ENCODE peak calls at places on chromosomes 3 and 15, in ten cellular contexts. G, L, Q, T, J, O, M, W, I and V are unnamed samples.

GRCh38 chr3:195135921-195136320 is 135.0 kb downstream of the XXYLT1 start:
- DNase-seq in G (no peak), L (no peak), W (no peak), I (no peak), Q (no peak), T (no peak), M (no peak), O (no peak), J (no peak), V (no peak)

GRCh38 chr3:40780341-40780800 is 255.6 kb downstream of the ZNF621 start:
- DNase-seq in W (no peak), I (peak; percentile 85), M (peak; percentile 75), O (no peak), G (peak; percentile 71), L (no peak), Q (peak; percentile 78), T (peak; percentile 4), J (peak; percentile 92), V (peak; percentile 81)

GRCh38 chr3:86942191-86942590 is 48.8 kb downstream of the VGLL3 start:
- DNase-seq in O (no peak), J (no peak), T (no peak), M (no peak), Q (no peak), G (no peak), I (no peak), W (no peak), L (no peak), V (no peak)

GRCh38 chr3:87793322-87793877 is 265.4 kb downstream of the CGGBP1 start:
- DNase-seq in M (no peak), J (no peak), L (no peak), T (no peak), O (no peak), W (no peak), Q (no peak), G (no peak), I (no peak), V (no peak)

GRCh38 chr3:150447084-150447483 is 39.0 kb downstream of the TSC22D2 start:
- DNase-seq in O (peak; percentile 28), M (no peak), J (no peak), L (peak; percentile 52), Q (no peak), G (no peak), I (no peak), T (no peak), W (peak; percentile 30), V (no peak)

GRCh38 chr3:141050576-141050912 is 603 bp upstream of the SPSB4 start:
- DNase-seq in J (no peak), Q (no peak), T (no peak), M (no peak), G (no peak), O (no peak), L (no peak), W (no peak), I (no peak), V (no peak)

GRCh38 chr3:12249519-12249918 is 39.4 kb upstream of the PPARG start:
- DNase-seq in M (no peak), W (no peak), T (no peak), L (no peak), Q (no peak), J (no peak), O (no peak), G (no peak), I (no peak), V (no peak)

GRCh38 chr15:56916825-56917477 is 1.5 kb upstream of the TCF12 start:
- DNase-seq in T (no peak), L (peak; percentile 47), Q (no peak), O (no peak), J (no peak), W (no peak), M (peak; percentile 4), I (no peak), G (no peak), V (no peak)

GRCh38 chr3:120524171-120524923 is 71.8 kb upstream of the NDUFB4 start:
- DNase-seq in L (peak; percentile 71), Q (no peak), G (no peak), J (no peak), W (peak; percentile 63), M (no peak), I (no peak), O (peak; percentile 55), T (peak; percentile 75), V (no peak)

GRCh38 chr3:24396338-24396737 is 98.3 kb downstream of the THRB start:
- DNase-seq in I (no peak), G (no peak), O (no peak), M (no peak), T (no peak), W (no peak), L (no peak), J (no peak), Q (no peak), V (no peak)

GRCh38 chr3:37050242-37050641 is 56.9 kb downstream of the MLH1 start:
- DNase-seq in J (no peak), W (no peak), T (no peak), Q (no peak), I (no peak), G (no peak), M (no peak), L (no peak), O (no peak), V (no peak)

GRCh38 chr3:37053753-37054152 is 60.4 kb downstream of the MLH1 start:
- DNase-seq in L (no peak), M (no peak), W (no peak), T (no peak), J (no peak), Q (no peak), I (no peak), O (no peak), G (no peak), V (no peak)

GRCh38 chr3:37052860-37053259 is 59.5 kb downstream of the MLH1 start:
- DNase-seq in J (no peak), W (peak; percentile 22), O (no peak), T (no peak), M (no peak), L (peak; percentile 47), I (no peak), G (no peak), Q (no peak), V (no peak)

GRCh38 chr3:37054370-37054769 is 61.1 kb downstream of the MLH1 start:
- DNase-seq in M (no peak), O (peak; percentile 46), W (peak; percentile 57), T (peak; percentile 63), Q (no peak), J (no peak), I (no peak), L (peak; percentile 70), G (no peak), V (no peak)

DNA sequence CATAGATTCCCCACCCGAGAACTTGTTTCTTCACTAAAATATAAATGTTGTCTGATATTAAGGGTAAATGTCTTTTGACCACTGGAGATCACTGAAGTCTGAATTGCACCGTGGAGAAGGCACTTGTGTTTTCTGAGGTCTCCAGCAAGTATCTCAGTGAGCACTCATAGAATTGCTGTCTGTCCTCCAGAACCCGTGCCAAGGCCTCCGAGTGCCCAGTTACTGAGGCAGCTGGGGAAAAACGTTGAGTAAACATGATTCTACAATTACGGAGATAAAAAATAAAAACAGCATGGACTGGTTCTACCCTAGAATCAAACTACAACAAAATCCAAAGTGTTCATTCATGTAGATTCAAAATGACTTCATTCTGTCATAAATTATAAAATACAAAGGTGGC is 60.0 kb downstream of the MLH1 start:
- DNase-seq in G (no peak), I (no peak), M (no peak), T (no peak), W (no peak), O (no peak), L (no peak), Q (no peak), J (no peak), V (no peak)
- H3K36me3 ChIP-seq in G (no peaks in the 10 kb centered on the region), I (peaks cover 9% of the 10 kb centered on the region), M (peaks cover 24% of the 10 kb centered on the region), T (peaks cover 68% of the 10 kb centered on the region), W (peaks cover 67% of the 10 kb centered on the region), O (peaks cover 42% of the 10 kb centered on the region), L (peaks cover 26% of the 10 kb centered on the region), Q (peaks cover 92% of the 10 kb centered on the region), J (peaks cover 21% of the 10 kb centered on the region), V (no peaks in the 10 kb centered on the region)

DNA sequence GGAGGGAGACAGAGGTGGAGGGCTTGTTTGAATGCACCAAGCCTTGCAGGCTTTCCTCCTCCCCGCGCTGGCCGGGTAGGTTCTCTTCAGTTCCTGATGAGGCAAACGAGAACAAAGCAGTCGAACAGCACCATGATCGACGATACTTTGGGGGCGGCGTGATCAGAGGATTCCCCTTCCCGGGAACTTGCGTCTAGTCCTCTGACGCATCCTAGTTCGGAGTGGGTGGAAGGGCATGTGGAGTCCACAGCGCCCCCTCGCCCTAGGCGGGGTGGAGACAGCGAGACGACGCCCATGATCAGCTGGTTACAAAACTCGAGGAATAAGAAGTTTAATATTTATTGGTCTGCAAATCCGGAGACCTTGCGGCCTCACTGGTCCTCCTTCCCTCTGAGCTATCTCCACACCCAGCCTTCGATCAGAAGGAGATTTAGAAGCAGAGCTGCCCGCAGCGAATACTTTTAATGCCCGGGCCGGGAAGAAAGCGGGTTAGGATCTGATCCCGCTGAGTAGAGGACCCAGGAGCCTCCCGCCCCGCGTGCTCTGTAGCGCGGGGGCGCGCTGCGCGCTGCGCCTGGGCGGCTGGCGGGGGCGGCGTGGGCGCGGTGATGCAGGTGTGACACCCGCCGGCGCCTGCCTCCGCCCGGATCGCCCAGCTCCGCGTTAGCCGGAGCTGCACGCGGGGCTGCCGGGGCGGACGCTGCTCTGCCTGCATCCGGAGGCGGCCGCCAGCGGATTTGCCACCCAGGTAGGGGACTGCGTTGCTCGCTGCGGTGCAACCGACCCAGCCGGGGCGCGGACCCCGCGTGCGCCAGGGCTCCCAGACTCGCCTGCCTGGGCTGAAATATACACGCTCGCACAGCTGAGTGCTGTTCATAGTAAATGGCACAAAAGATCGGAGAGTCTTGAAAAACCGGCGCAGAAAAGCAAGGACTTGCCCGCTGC is at the start of gene SV2B:
- DNase-seq in W (peak; percentile 32), O (peak; percentile 42), G (no peak), I (no peak), J (no peak), Q (no peak), L (peak; percentile 48), T (peak; percentile 28), M (peak; percentile 45), V (no peak)
- TF ChIP-seq CTCF in W (no peak), O (peak; percentile 12), G (no peak), I (no peak), J (no peak), Q (no peak), L (no peak), T (peak; percentile 39), M (no peak), V (no peak)

DNA sequence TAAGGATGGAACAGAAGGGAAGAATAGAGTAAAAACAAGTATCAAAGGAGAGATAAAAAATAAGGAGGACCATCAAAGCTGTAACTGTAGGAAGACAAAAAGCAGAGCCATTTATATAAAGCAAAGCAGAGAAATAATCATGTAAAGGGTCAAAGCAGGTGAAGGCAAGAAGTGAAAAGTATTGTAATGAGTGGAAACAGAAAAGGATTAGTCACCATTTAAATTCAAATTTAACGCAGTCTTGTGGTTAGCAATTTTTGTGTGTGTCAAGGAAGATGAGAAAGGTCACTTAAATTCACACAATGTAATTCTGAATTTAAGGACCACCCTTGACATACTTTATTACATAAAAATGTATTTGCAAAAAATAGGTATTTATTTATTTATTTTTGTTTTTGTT is 567.8 kb downstream of the ROBO1 start:
- DNase-seq in T (no peak), Q (no peak), O (no peak), J (no peak), M (no peak), G (no peak), W (peak; percentile 38), L (peak; percentile 43), I (no peak), V (no peak)
- H3K27ac ChIP-seq in T (no peak overlapping the region), Q (no peak overlapping the region), O (no peak overlapping the region), J (no peak overlapping the region), M (no peak overlapping the region), G (no peak overlapping the region), W (no peak overlapping the region), L (no peak overlapping the region), I (no peak overlapping the region), V (no peak overlapping the region)

GRCh38 chr3:52134761-52135160 is 19.5 kb downstream of the POC1A start:
- DNase-seq in G (no peak), O (no peak), M (no peak), Q (no peak), J (no peak), W (no peak), I (no peak), L (no peak), T (no peak), V (no peak)
- H3K36me3 ChIP-seq in G (no peaks in the 10 kb centered on the region), O (no peaks in the 10 kb centered on the region), M (no peaks in the 10 kb centered on the region), Q (no peaks in the 10 kb centered on the region), J (no peaks in the 10 kb centered on the region), W (no peaks in the 10 kb centered on the region), I (no peaks in the 10 kb centered on the region), L (peaks cover 5% of the 10 kb centered on the region), T (peaks cover 15% of the 10 kb centered on the region), V (no peaks in the 10 kb centered on the region)